ENCODE peak calls at places on chromosomes 11 and 22, in five cellular contexts. One of them, this sample, is unnamed.

GRCh38 chr11:70768346-70769095 is 370.2 kb downstream of the CTTN start:
- DNase-seq in H1: no peak
- DNase-seq in H9: no peak
- DNase-seq in neuronal stem cell: no peak
- DNase-seq in trophoblast cell: no peak
- DNase-seq in this sample: no peak

GRCh38 chr11:133713406-133713805 is 131.9 kb downstream of the SPATA19 start:
- DNase-seq in H1: no peak
- DNase-seq in H9: no peak
- DNase-seq in neuronal stem cell: no peak
- DNase-seq in trophoblast cell: no peak
- DNase-seq in this sample: no peak

GRCh38 chr11:107988397-107989158 is 20.1 kb upstream of the CUL5 start:
- DNase-seq in H1: no peak
- DNase-seq in H9: no peak
- DNase-seq in neuronal stem cell: no peak
- DNase-seq in trophoblast cell: no peak
- DNase-seq in this sample: no peak

GRCh38 chr11:19525276-19525675 is 187.4 kb upstream of the NAV2 start:
- DNase-seq in H1: no peak
- DNase-seq in H9: no peak
- DNase-seq in neuronal stem cell: no peak
- DNase-seq in trophoblast cell: no peak
- DNase-seq in this sample: no peak

GRCh38 chr22:49670610-49671330 is 156.9 kb downstream of the BRD1 start:
- DNase-seq in H1: peak; percentile 70
- DNase-seq in H9: peak; percentile 54
- DNase-seq in neuronal stem cell: peak; percentile 18
- DNase-seq in trophoblast cell: no peak
- DNase-seq in this sample: no peak

GRCh38 chr11:60334005-60334620 is 7.1 kb downstream of the MS4A6E start:
- DNase-seq in H1: peak; percentile 94
- DNase-seq in H9: peak; percentile 87
- DNase-seq in neuronal stem cell: peak; percentile 71
- DNase-seq in trophoblast cell: peak; percentile 49
- DNase-seq in this sample: peak; percentile 75

GRCh38 chr11:20368441-20368840 is 4.9 kb downstream of the HTATIP2 start:
- DNase-seq in H1: no peak
- DNase-seq in H9: no peak
- DNase-seq in neuronal stem cell: no peak
- DNase-seq in trophoblast cell: no peak
- DNase-seq in this sample: no peak

GRCh38 chr22:19686946-19687345 is 27.4 kb upstream of the SEPTIN5 start:
- DNase-seq in H1: no peak
- DNase-seq in H9: no peak
- DNase-seq in neuronal stem cell: no peak
- DNase-seq in trophoblast cell: no peak
- DNase-seq in this sample: no peak

GRCh38 chr11:129505266-129505665 is 129.6 kb downstream of the BARX2 start:
- DNase-seq in H1: no peak
- DNase-seq in H9: no peak
- DNase-seq in neuronal stem cell: no peak
- DNase-seq in trophoblast cell: no peak
- DNase-seq in this sample: no peak

GRCh38 chr11:18383388-18384156 is 10.8 kb upstream of the LDHA start:
- DNase-seq in H1: no peak
- DNase-seq in H9: peak; percentile 46
- DNase-seq in neuronal stem cell: no peak
- DNase-seq in trophoblast cell: peak; percentile 94
- DNase-seq in this sample: peak; percentile 100

GRCh38 chr11:7186190-7186589 is 65.5 kb upstream of the SYT9 start:
- DNase-seq in H1: no peak
- DNase-seq in H9: no peak
- DNase-seq in neuronal stem cell: no peak
- DNase-seq in trophoblast cell: no peak
- DNase-seq in this sample: peak; percentile 0

GRCh38 chr22:48949375-48950149 is 878.1 kb downstream of the BRD1 start:
- DNase-seq in H1: peak; percentile 29
- DNase-seq in H9: peak; percentile 13
- DNase-seq in neuronal stem cell: no peak
- DNase-seq in trophoblast cell: no peak
- DNase-seq in this sample: no peak

GRCh38 chr11:76783901-76784813 is 1.0 kb downstream of the TSKU start:
- DNase-seq in H1: peak; percentile 91
- DNase-seq in H9: peak; percentile 95
- DNase-seq in neuronal stem cell: peak; percentile 85
- DNase-seq in trophoblast cell: peak; percentile 86
- DNase-seq in this sample: peak; percentile 90

GRCh38 chr11:73243093-73243485 is 25.0 kb downstream of the P2RY2 start:
- DNase-seq in H1: no peak
- DNase-seq in H9: no peak
- DNase-seq in neuronal stem cell: no peak
- DNase-seq in trophoblast cell: no peak
- DNase-seq in this sample: no peak

GRCh38 chr11:61460986-61461385 is 31.1 kb downstream of the SDHAF2 start:
- DNase-seq in H1: no peak
- DNase-seq in H9: no peak
- DNase-seq in neuronal stem cell: no peak
- DNase-seq in trophoblast cell: no peak
- DNase-seq in this sample: no peak

GRCh38 chr11:69558519-69558941 is 77.1 kb downstream of the LINC01488 start:
- DNase-seq in H1: no peak
- DNase-seq in H9: no peak
- DNase-seq in neuronal stem cell: no peak
- DNase-seq in trophoblast cell: no peak
- DNase-seq in this sample: no peak

GRCh38 chr11:72075109-72075508 is 5.2 kb downstream of the NUMA1 start:
- DNase-seq in H1: no peak
- DNase-seq in H9: peak; percentile 43
- DNase-seq in neuronal stem cell: no peak
- DNase-seq in trophoblast cell: no peak
- DNase-seq in this sample: peak; percentile 50

GRCh38 chr11:111310088-111310487 is 11.7 kb downstream of the POU2AF3 start:
- DNase-seq in H1: no peak
- DNase-seq in H9: no peak
- DNase-seq in neuronal stem cell: no peak
- DNase-seq in trophoblast cell: no peak
- DNase-seq in this sample: no peak

GRCh38 chr22:20015187-20015625 is 1.4 kb downstream of the ARVCF start:
- DNase-seq in H1: no peak
- DNase-seq in H9: no peak
- DNase-seq in neuronal stem cell: no peak
- DNase-seq in trophoblast cell: no peak
- DNase-seq in this sample: no peak

GRCh38 chr11:22875869-22876473 is 15.7 kb upstream of the CCDC179 start:
- DNase-seq in H1: peak; percentile 52
- DNase-seq in H9: peak; percentile 37
- DNase-seq in neuronal stem cell: peak; percentile 74
- DNase-seq in trophoblast cell: peak; percentile 82
- DNase-seq in this sample: peak; percentile 80

GRCh38 chr11:26322335-26323067 is 9.4 kb upstream of the ANO3 start:
- DNase-seq in H1: no peak
- DNase-seq in H9: no peak
- DNase-seq in neuronal stem cell: no peak
- DNase-seq in trophoblast cell: no peak
- DNase-seq in this sample: no peak

GRCh38 chr11:25039165-25039564 is 542.3 kb downstream of the LUZP2 start:
- DNase-seq in H1: no peak
- DNase-seq in H9: no peak
- DNase-seq in neuronal stem cell: no peak
- DNase-seq in trophoblast cell: no peak
- DNase-seq in this sample: no peak

GRCh38 chr22:40534379-40535188 is 101.9 kb downstream of the MRTFA start:
- DNase-seq in H1: no peak
- DNase-seq in H9: peak; percentile 51
- DNase-seq in neuronal stem cell: no peak
- DNase-seq in trophoblast cell: no peak
- DNase-seq in this sample: peak; percentile 82

GRCh38 chr22:19986410-19987341 is 29.9 kb downstream of the ARVCF start:
- DNase-seq in H1: peak; percentile 89
- DNase-seq in H9: peak; percentile 82
- DNase-seq in neuronal stem cell: peak; percentile 78
- DNase-seq in trophoblast cell: peak; percentile 47
- DNase-seq in this sample: peak; percentile 77

GRCh38 chr11:90722552-90723190 is 499.8 kb upstream of the CHORDC1 start:
- DNase-seq in H1: no peak
- DNase-seq in H9: no peak
- DNase-seq in neuronal stem cell: no peak
- DNase-seq in trophoblast cell: no peak
- DNase-seq in this sample: no peak

GRCh38 chr11:27319065-27319464 is 44.0 kb downstream of the CCDC34 start:
- DNase-seq in H1: no peak
- DNase-seq in H9: no peak
- DNase-seq in neuronal stem cell: no peak
- DNase-seq in trophoblast cell: no peak
- DNase-seq in this sample: peak; percentile 48

GRCh38 chr11:102850973-102851745 is 7.8 kb upstream of the MMP3 start:
- DNase-seq in H1: no peak
- DNase-seq in H9: no peak
- DNase-seq in neuronal stem cell: no peak
- DNase-seq in trophoblast cell: peak; percentile 46
- DNase-seq in this sample: peak; percentile 81

GRCh38 chr11:112004389-112004788 is 20.8 kb upstream of the DLAT start:
- DNase-seq in H1: peak; percentile 51
- DNase-seq in H9: peak; percentile 65
- DNase-seq in neuronal stem cell: no peak
- DNase-seq in trophoblast cell: no peak
- DNase-seq in this sample: no peak

GRCh38 chr11:19467904-19468303 is 227.2 kb upstream of the E2F8 start:
- DNase-seq in H1: no peak
- DNase-seq in H9: no peak
- DNase-seq in neuronal stem cell: no peak
- DNase-seq in trophoblast cell: no peak
- DNase-seq in this sample: no peak

GRCh38 chr11:9385288-9385902 is 943 bp downstream of the IPO7 start:
- DNase-seq in H1: no peak
- DNase-seq in H9: peak; percentile 42
- DNase-seq in neuronal stem cell: no peak
- DNase-seq in trophoblast cell: no peak
- DNase-seq in this sample: no peak

GRCh38 chr22:19717181-19717580 is 2.9 kb downstream of the SEPTIN5 start:
- DNase-seq in H1: no peak
- DNase-seq in H9: no peak
- DNase-seq in neuronal stem cell: no peak
- DNase-seq in trophoblast cell: no peak
- DNase-seq in this sample: no peak

GRCh38 chr11:19746081-19746480 is 33.4 kb downstream of the NAV2 start:
- DNase-seq in H1: no peak
- DNase-seq in H9: no peak
- DNase-seq in neuronal stem cell: no peak
- DNase-seq in trophoblast cell: no peak
- DNase-seq in this sample: no peak

GRCh38 chr11:122192634-122193245 is 76.7 kb upstream of the BLID start:
- DNase-seq in H1: no peak
- DNase-seq in H9: no peak
- DNase-seq in neuronal stem cell: no peak
- DNase-seq in trophoblast cell: no peak
- DNase-seq in this sample: peak; percentile 73

GRCh38 chr11:86069408-86070086 is 663 bp upstream of the PICALM start:
- DNase-seq in H1: no peak
- DNase-seq in H9: peak; percentile 56
- DNase-seq in neuronal stem cell: no peak
- DNase-seq in trophoblast cell: peak; percentile 76
- DNase-seq in this sample: peak; percentile 95

GRCh38 chr11:103800406-103801114 is 235.9 kb upstream of the DDI1 start:
- DNase-seq in H1: no peak
- DNase-seq in H9: peak; percentile 35
- DNase-seq in neuronal stem cell: no peak
- DNase-seq in trophoblast cell: no peak
- DNase-seq in this sample: peak; percentile 18

GRCh38 chr11:34682822-34683221 is 61.9 kb downstream of the EHF start:
- DNase-seq in H1: no peak
- DNase-seq in H9: no peak
- DNase-seq in neuronal stem cell: no peak
- DNase-seq in trophoblast cell: no peak
- DNase-seq in this sample: peak; percentile 58
- H2BK120ac ChIP-seq in H1: no peak overlapping the region
- H2BK120ac ChIP-seq in H9: no peak overlapping the region
- H2BK120ac ChIP-seq in neuronal stem cell: no peak overlapping the region
- H2BK120ac ChIP-seq in trophoblast cell: no peak overlapping the region
- H2BK120ac ChIP-seq in this sample: no peak overlapping the region

GRCh38 chr11:65134240-65134951 is at the start of gene SYVN1:
- DNase-seq in H1: peak; percentile 94
- DNase-seq in H9: peak; percentile 83
- DNase-seq in neuronal stem cell: peak; percentile 86
- DNase-seq in trophoblast cell: peak; percentile 87
- DNase-seq in this sample: peak; percentile 92
- H3K18ac ChIP-seq in H1: peak within 1 kb of the TSS; percentile 99
- H3K18ac ChIP-seq in H9: peak within 1 kb of the TSS; percentile 98
- H3K18ac ChIP-seq in neuronal stem cell: peak within 1 kb of the TSS; percentile 98
- H3K18ac ChIP-seq in trophoblast cell: peak within 1 kb of the TSS; percentile 76
- H3K18ac ChIP-seq in this sample: peak within 1 kb of the TSS; percentile 88

GRCh38 chr11:40166892-40167291 is 1292.6 kb downstream of the LRRC4C start:
- DNase-seq in H1: no peak
- DNase-seq in H9: no peak
- DNase-seq in neuronal stem cell: no peak
- DNase-seq in trophoblast cell: no peak
- DNase-seq in this sample: peak; percentile 41
- H2BK12ac ChIP-seq in H1: no peak overlapping the region
- H2BK12ac ChIP-seq in H9: no peak overlapping the region
- H2BK12ac ChIP-seq in neuronal stem cell: no peak overlapping the region
- H2BK12ac ChIP-seq in trophoblast cell: no peak overlapping the region
- H2BK12ac ChIP-seq in this sample: no peak overlapping the region

GRCh38 chr11:79155237-79155636 is 285.6 kb downstream of the TENM4 start:
- DNase-seq in H1: no peak
- DNase-seq in H9: no peak
- DNase-seq in neuronal stem cell: no peak
- DNase-seq in trophoblast cell: no peak
- DNase-seq in this sample: no peak
- H2BK120ac ChIP-seq in H1: no peak overlapping the region
- H2BK120ac ChIP-seq in H9: no peak overlapping the region
- H2BK120ac ChIP-seq in neuronal stem cell: no peak overlapping the region
- H2BK120ac ChIP-seq in trophoblast cell: peak overlapping the region; percentile 28
- H2BK120ac ChIP-seq in this sample: no peak overlapping the region

GRCh38 chr22:44906999-44907644 is 102.7 kb downstream of the PHF21B start:
- DNase-seq in H1: no peak
- DNase-seq in H9: no peak
- DNase-seq in neuronal stem cell: no peak
- DNase-seq in trophoblast cell: no peak
- DNase-seq in this sample: no peak
- H3K18ac ChIP-seq in H1: no peak overlapping the region
- H3K18ac ChIP-seq in H9: no peak overlapping the region
- H3K18ac ChIP-seq in neuronal stem cell: no peak overlapping the region
- H3K18ac ChIP-seq in trophoblast cell: no peak overlapping the region
- H3K18ac ChIP-seq in this sample: no peak overlapping the region

DNA sequence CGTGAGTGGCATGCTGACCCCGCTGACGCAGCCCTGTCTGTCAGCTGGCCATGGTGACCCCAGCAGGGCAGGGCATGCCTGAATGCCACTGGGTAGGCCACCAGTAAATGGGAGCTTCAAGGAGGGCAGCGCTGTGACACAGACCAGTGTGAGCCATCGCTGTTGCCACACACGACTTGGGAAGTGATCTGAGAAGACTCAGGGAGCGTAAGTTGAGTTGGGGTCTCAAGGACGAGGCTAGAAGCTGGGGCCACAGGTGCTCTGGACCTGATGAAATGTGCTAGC is 28.2 kb downstream of the MPPED1 start:
- DNase-seq in H1: no peak
- DNase-seq in H9: no peak
- DNase-seq in neuronal stem cell: no peak
- DNase-seq in trophoblast cell: no peak
- DNase-seq in this sample: no peak
- H2BK12ac ChIP-seq in H1: no peak overlapping the region
- H2BK12ac ChIP-seq in H9: no peak overlapping the region
- H2BK12ac ChIP-seq in neuronal stem cell: no peak overlapping the region
- H2BK12ac ChIP-seq in trophoblast cell: no peak overlapping the region
- H2BK12ac ChIP-seq in this sample: no peak overlapping the region